ENCODE peak calls at places on chromosomes 5 and 9, in nine cellular contexts. N is transverse colon; H is LoVo; R is stimulated activated CD4-positive, alpha-beta T cell treated with anti-CD3 and anti-CD28 coated beads, Interleukin-12 subunit alpha, Interleukin-12 subunit beta, amount 100 ng/mL, for 48 hours; K is left cardiac atrium; X is fibroblast of gingiva; A is uterus; I is Kasumi-1; D is NCI-H774. L is an unnamed sample.

GRCh38 chr9:137158625-137159024 is 11.2 kb downstream of the LRRC26 start:
- DNase-seq in X (no peak), K (no peak), D (peak), A (no peak), R (no peak), N (peak), I (no peak), H (no peak), L (no peak)

GRCh38 chr5:13944564-13945195 is at the start of gene DNAH5:
- DNase-seq in K (no peak), N (no peak), I (no peak), X (no peak), H (no peak), D (peak), R (no peak), A (no peak), L (peak)

GRCh38 chr9:134618163-134618822 is 23.3 kb upstream of the COL5A1 start:
- DNase-seq in R (no peak), A (peak), X (no peak), K (peak), D (no peak), H (no peak), I (no peak), N (no peak), L (no peak)

GRCh38 chr5:78046006-78046405 is 248.5 kb downstream of the AP3B1 start:
- DNase-seq in N (no peak), A (no peak), R (no peak), D (no peak), X (no peak), I (no peak), H (no peak), K (no peak), L (no peak)

GRCh38 chr9:117046666-117047327 is 359.7 kb downstream of the TRIM32 start:
- DNase-seq in N (no peak), R (no peak), D (no peak), H (no peak), K (no peak), I (no peak), X (no peak), A (no peak), L (no peak)

GRCh38 chr9:32378496-32378895 is 5.9 kb upstream of the ACO1 start:
- DNase-seq in A (peak), K (no peak), X (peak), R (no peak), I (peak), N (no peak), D (peak), H (peak), L (peak)

GRCh38 chr9:133690111-133690561 is 48.0 kb downstream of the SARDH start:
- DNase-seq in K (no peak), H (no peak), I (no peak), N (no peak), A (no peak), X (no peak), R (no peak), D (no peak), L (no peak)

GRCh38 chr9:135706288-135706687 is 4.3 kb downstream of the KCNT1 start:
- DNase-seq in I (no peak), A (no peak), N (no peak), K (no peak), H (no peak), D (no peak), R (no peak), X (no peak), L (no peak)

GRCh38 chr9:129143031-129143441 is 31.8 kb downstream of the PTPA start:
- DNase-seq in I (peak), X (peak), R (peak), K (peak), N (peak), A (peak), D (peak), H (peak), L (peak)

GRCh38 chr5:53994148-53994547 is 316.2 kb downstream of the ARL15 start:
- DNase-seq in H (no peak), D (no peak), A (no peak), X (peak), K (no peak), I (no peak), R (no peak), N (no peak), L (no peak)

GRCh38 chr9:109256381-109256780 is 64.5 kb downstream of the EPB41L4B start:
- DNase-seq in R (no peak), D (no peak), X (no peak), K (no peak), I (no peak), N (no peak), A (no peak), H (no peak), L (no peak)

GRCh38 chr5:96157841-96158291 is 196.2 kb upstream of the ELL2 start:
- DNase-seq in R (no peak), D (no peak), X (no peak), I (no peak), A (no peak), N (no peak), K (no peak), H (no peak), L (peak)